ENCODE peak calls at places on chromosomes 6 and 20, in five cellular contexts. O, W, A, V and C are unnamed samples.
A peak's percentile ranks its signal among the peaks of the same experiment; 100 is the strongest.

GRCh38 chr6:123808556-123808955 is 4.9 kb downstream of the NKAIN2 start:
- DNase-seq in A (peak; percentile 41), V (no peak), O (no peak), W (no peak), C (no peak)

GRCh38 chr20:53330744-53331143 is 262.9 kb downstream of the ZNF217 start:
- DNase-seq in O (no peak), W (no peak), A (no peak), V (no peak), C (no peak)

GRCh38 chr6:74551896-74552295 is 654.0 kb downstream of the COL12A1 start:
- DNase-seq in V (no peak), W (no peak), O (peak; percentile 7), A (no peak), C (no peak)

GRCh38 chr20:46690219-46691111 is 1.2 kb upstream of the TP53RK start:
- DNase-seq in V (no peak), W (no peak), O (no peak), A (no peak), C (no peak)

GRCh38 chr6:36769676-36770499 is 69.4 kb downstream of the CPNE5 start:
- DNase-seq in A (no peak), V (peak; percentile 46), O (peak; percentile 57), W (no peak), C (no peak)

GRCh38 chr6:33616913-33617312 is 4.2 kb upstream of the ITPR3 start:
- DNase-seq in W (no peak), O (no peak), V (no peak), A (no peak), C (no peak)

GRCh38 chr20:63733117-63733516 is 3.3 kb upstream of the LIME1 start:
- DNase-seq in O (no peak), V (no peak), A (no peak), W (no peak), C (no peak)

GRCh38 chr20:34515484-34516037 is 661 bp upstream of the DYNLRB1 start:
- DNase-seq in A (peak; percentile 52), W (peak; percentile 56), V (no peak), O (peak; percentile 22), C (no peak)

GRCh38 chr6:42201382-42201781 is 6.6 kb upstream of the GUCA1B start:
- DNase-seq in W (no peak), V (no peak), O (no peak), A (no peak), C (no peak)

GRCh38 chr6:101396552-101397173 is 3.2 kb downstream of the GRIK2 start:
- DNase-seq in O (peak; percentile 25), W (no peak), A (no peak), V (peak; percentile 68), C (peak; percentile 85)

GRCh38 chr20:41279546-41280225 is 37.8 kb downstream of the ZHX3 start:
- DNase-seq in V (no peak), W (no peak), A (no peak), O (no peak), C (no peak)

GRCh38 chr6:11414564-11414963 is 123.0 kb upstream of the TMEM170B start:
- DNase-seq in O (no peak), W (no peak), A (no peak), V (no peak), C (no peak)

GRCh38 chr20:62367483-62368302 is 581 bp upstream of the LAMA5 start:
- DNase-seq in O (no peak), A (no peak), V (peak; percentile 43), W (no peak), C (no peak)

GRCh38 chr6:126905917-126906316 is 212.6 kb upstream of the RSPO3 start:
- DNase-seq in A (no peak), V (no peak), W (no peak), O (no peak), C (no peak)

GRCh38 chr6:10587694-10588392 is 66.7 kb downstream of the GCNT2 start:
- DNase-seq in W (no peak), O (no peak), V (no peak), A (no peak), C (no peak)

GRCh38 chr20:33110147-33110825 is 30.8 kb downstream of the BPIFB4 start:
- DNase-seq in O (no peak), V (no peak), W (no peak), A (no peak), C (no peak)

GRCh38 chr20:38861071-38861401 is 55.5 kb downstream of the PPP1R16B start:
- DNase-seq in W (no peak), V (no peak), A (no peak), O (no peak), C (no peak)

GRCh38 chr6:148322704-148323103 is 19.9 kb upstream of the SASH1 start:
- DNase-seq in W (no peak), A (no peak), V (no peak), O (no peak), C (no peak)

GRCh38 chr6:13268914-13269532 is 59.3 kb downstream of the TBC1D7 start:
- DNase-seq in O (peak; percentile 71), A (no peak), V (no peak), W (no peak), C (no peak)

GRCh38 chr6:118709859-118710350 is 58.5 kb upstream of the CEP85L start:
- DNase-seq in W (peak; percentile 62), A (no peak), V (no peak), O (no peak), C (no peak)

GRCh38 chr6:166826264-166826663 is 130.1 kb downstream of the RNASET2 start:
- DNase-seq in W (no peak), A (no peak), O (no peak), V (no peak), C (no peak)

GRCh38 chr20:58073945-58074920 is 154.2 kb downstream of the ANKRD60 start:
- DNase-seq in A (no peak), W (no peak), O (peak; percentile 92), V (no peak), C (peak; percentile 92)

GRCh38 chr6:89970609-89971337 is 76.5 kb downstream of the GJA10 start:
- DNase-seq in W (no peak), V (peak; percentile 50), O (peak; percentile 78), A (peak; percentile 21), C (no peak)

GRCh38 chr20:46438156-46438750 is 31.8 kb upstream of the ELMO2 start:
- DNase-seq in W (peak; percentile 3), V (no peak), A (peak; percentile 53), O (peak; percentile 76), C (no peak)

GRCh38 chr20:24488800-24489175 is 19.4 kb downstream of the SYNDIG1 start:
- DNase-seq in O (no peak), A (no peak), V (no peak), W (no peak), C (no peak)

GRCh38 chr20:63273635-63274380 is 1.2 kb downstream of the ARFGAP1 start:
- DNase-seq in A (no peak), O (peak; percentile 72), W (no peak), V (no peak), C (no peak)

GRCh38 chr20:44830995-44831394 is 20.6 kb upstream of the RIMS4 start:
- DNase-seq in O (no peak), V (no peak), A (no peak), W (no peak), C (no peak)

GRCh38 chr6:111585969-111586315 is 19.7 kb downstream of the TRAF3IP2 start:
- DNase-seq in W (no peak), A (no peak), O (no peak), V (no peak), C (no peak)

GRCh38 chr6:42339991-42340401 is 111.7 kb downstream of the TRERF1 start:
- DNase-seq in A (no peak), V (no peak), W (no peak), O (no peak), C (no peak)

GRCh38 chr6:16257999-16258708 is 19.8 kb downstream of the GMPR start:
- DNase-seq in A (peak; percentile 85), V (no peak), W (no peak), O (no peak), C (no peak)

GRCh38 chr6:84583784-84584183 is 180.6 kb downstream of the TBX18 start:
- DNase-seq in A (no peak), W (no peak), O (no peak), V (no peak), C (no peak)

GRCh38 chr6:36820700-36821580 is 18.3 kb downstream of the CPNE5 start:
- DNase-seq in A (no peak), V (no peak), O (no peak), W (no peak), C (no peak)

GRCh38 chr6:75201901-75202672 is 3.8 kb downstream of the COL12A1 start:
- DNase-seq in A (peak; percentile 41), W (no peak), V (peak; percentile 64), O (no peak), C (peak; percentile 90)

GRCh38 chr20:51042064-51042463 is 19.2 kb upstream of the KCNG1 start:
- DNase-seq in O (no peak), A (no peak), W (no peak), V (no peak), C (no peak)

GRCh38 chr20:37577972-37578371 is 50.3 kb upstream of the BLCAP start:
- DNase-seq in A (no peak), W (no peak), V (no peak), O (no peak), C (peak; percentile 10)

GRCh38 chr6:41823178-41823577 is 35.7 kb downstream of the TOMM6 start:
- DNase-seq in V (no peak), W (no peak), A (no peak), O (no peak), C (no peak)

GRCh38 chr6:2999005-2999620 is 581 bp upstream of the NQO2 start:
- DNase-seq in A (no peak), O (no peak), V (no peak), W (no peak), C (peak; percentile 93)